ENCODE peak calls at places on chromosomes 1 and 21, in four cellular contexts. F is AG09319, O is dorsolateral prefrontal cortex, T is foreskin fibroblast. N is an unnamed sample.

GRCh38 chr1:91736146-91736998 is 149.6 kb downstream of the TGFBR3 start:
- DNase-seq in F (no peak), O (no peak), T (no peak), N (no peak)

GRCh38 chr1:15975358-15975804 is 520 bp downstream of the ZBTB17 start:
- DNase-seq in F (no peak), O (peak; percentile 84), T (peak; percentile 58), N (peak; percentile 68)

GRCh38 chr1:89974701-89975470 is 20.0 kb upstream of the ZNF326 start:
- DNase-seq in F (peak; percentile 90), O (no peak), T (peak; percentile 81), N (no peak)

GRCh38 chr21:29892379-29892778 is 47.4 kb downstream of the GRIK1 start:
- DNase-seq in F (no peak), O (no peak), T (no peak), N (no peak)

GRCh38 chr1:89962742-89963075 is 32.2 kb upstream of the ZNF326 start:
- DNase-seq in F (no peak), O (no peak), T (no peak), N (no peak)

GRCh38 chr1:212450331-212450881 is 17.7 kb downstream of the NENF start:
- DNase-seq in F (peak; percentile 44), O (no peak), T (no peak), N (no peak)

GRCh38 chr1:163799190-163799805 is 477.5 kb downstream of the NUF2 start:
- DNase-seq in F (no peak), O (no peak), T (no peak), N (no peak)

GRCh38 chr1:20141466-20141865 is 2.3 kb downstream of the PLA2G2F start:
- DNase-seq in F (no peak), O (peak; percentile 12), T (no peak), N (no peak)

GRCh38 chr1:58152709-58153108 is 393.8 kb downstream of the OMA1 start:
- DNase-seq in F (no peak), O (no peak), T (no peak), N (no peak)

GRCh38 chr1:221234821-221235220 is 355.6 kb downstream of the HLX start:
- DNase-seq in F (no peak), O (no peak), T (peak; percentile 6), N (no peak)

GRCh38 chr1:217139513-217139912 is 416.3 kb upstream of the ESRRG start:
- DNase-seq in F (no peak), O (no peak), T (no peak), N (peak; percentile 21)

GRCh38 chr1:31517301-31517700 is 59.0 kb upstream of the TINAGL1 start:
- DNase-seq in F (no peak), O (no peak), T (no peak), N (no peak)
- TF ChIP-seq CTCF in F (no peak), O (no peak), T (no peak), N (no peak)

GRCh38 chr1:205066221-205066818 is 17.9 kb downstream of the TMEM81 start:
- DNase-seq in F (no peak), O (no peak), T (no peak), N (no peak)
- TF ChIP-seq CTCF in F (no peak), O (peak; percentile 9), T (no peak), N (no peak)

GRCh38 chr1:8879348-8880067 is 1.0 kb upstream of the ENO1 start:
- DNase-seq in F (no peak), O (no peak), T (no peak), N (no peak)
- TF ChIP-seq CTCF in F (peak; percentile 2), O (peak; percentile 18), T (peak; percentile 4), N (no peak)

DNA sequence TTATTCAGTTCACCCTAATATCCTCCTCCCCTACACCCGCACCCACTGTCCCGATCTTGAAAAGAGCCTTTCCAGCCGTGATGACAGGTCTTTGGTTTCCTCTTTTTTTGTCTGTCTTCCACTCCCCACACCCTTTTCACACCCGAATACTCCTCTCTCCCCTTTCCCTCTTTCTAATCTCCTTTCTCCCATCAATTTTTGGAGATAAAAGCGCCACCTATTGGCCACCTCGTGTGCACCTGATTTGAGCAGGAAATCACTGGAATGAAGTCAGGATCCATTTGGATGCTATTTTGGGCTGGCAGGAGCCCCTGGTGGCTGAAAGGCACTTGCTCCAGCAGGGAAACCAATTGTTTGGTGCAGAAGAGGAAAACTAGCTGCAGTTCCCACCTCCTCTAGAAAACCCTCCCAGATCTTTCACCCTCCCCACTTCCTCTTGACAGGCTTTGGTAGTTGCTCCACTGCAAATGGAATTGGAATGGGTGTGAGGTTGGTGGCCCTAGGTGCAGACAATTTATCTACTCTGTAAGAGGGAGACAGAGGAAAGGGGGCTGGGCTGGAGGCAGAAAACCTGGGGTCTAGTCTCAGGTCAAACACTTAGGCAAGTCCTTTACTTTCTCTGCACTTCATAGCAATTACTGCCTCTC is 8.4 kb downstream of the FOXE3 start:
- DNase-seq in F (no peak), O (no peak), T (peak; percentile 60), N (peak; percentile 53)
- TF ChIP-seq CTCF in F (peak; percentile 86), O (peak; percentile 65), T (peak; percentile 90), N (peak; percentile 76)

DNA sequence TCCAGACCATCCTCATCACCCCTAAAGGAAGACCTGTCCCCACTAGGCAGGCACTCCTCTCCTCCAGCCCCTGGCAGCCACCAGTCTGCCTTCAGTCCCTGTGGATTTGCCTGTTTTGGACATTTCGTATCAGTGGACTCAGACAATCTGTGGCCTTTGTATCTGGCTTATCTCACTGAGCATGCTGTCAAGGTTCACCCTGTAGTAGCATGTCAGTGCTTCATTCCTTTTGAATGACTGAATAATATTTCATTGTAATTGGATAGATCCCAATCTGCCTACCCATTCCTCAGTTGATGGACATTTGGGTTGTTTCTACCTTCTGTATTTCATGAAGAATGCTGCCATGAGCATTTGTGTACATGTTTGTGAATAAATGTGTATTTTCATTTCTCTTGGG is 32.9 kb upstream of the RNF187 start:
- DNase-seq in F (no peak), O (no peak), T (no peak), N (no peak)
- TF ChIP-seq CTCF in F (no peak), O (no peak), T (no peak), N (no peak)

GRCh38 chr1:197845886-197846285 is 56.5 kb upstream of the C1orf53 start:
- DNase-seq in F (no peak), O (no peak), T (no peak), N (no peak)
- TF ChIP-seq CTCF in F (no peak), O (no peak), T (no peak), N (no peak)

GRCh38 chr1:236292425-236292824 is 10.7 kb upstream of the ERO1B start:
- DNase-seq in F (no peak), O (no peak), T (no peak), N (no peak)
- TF ChIP-seq CTCF in F (no peak), O (no peak), T (no peak), N (no peak)

DNA sequence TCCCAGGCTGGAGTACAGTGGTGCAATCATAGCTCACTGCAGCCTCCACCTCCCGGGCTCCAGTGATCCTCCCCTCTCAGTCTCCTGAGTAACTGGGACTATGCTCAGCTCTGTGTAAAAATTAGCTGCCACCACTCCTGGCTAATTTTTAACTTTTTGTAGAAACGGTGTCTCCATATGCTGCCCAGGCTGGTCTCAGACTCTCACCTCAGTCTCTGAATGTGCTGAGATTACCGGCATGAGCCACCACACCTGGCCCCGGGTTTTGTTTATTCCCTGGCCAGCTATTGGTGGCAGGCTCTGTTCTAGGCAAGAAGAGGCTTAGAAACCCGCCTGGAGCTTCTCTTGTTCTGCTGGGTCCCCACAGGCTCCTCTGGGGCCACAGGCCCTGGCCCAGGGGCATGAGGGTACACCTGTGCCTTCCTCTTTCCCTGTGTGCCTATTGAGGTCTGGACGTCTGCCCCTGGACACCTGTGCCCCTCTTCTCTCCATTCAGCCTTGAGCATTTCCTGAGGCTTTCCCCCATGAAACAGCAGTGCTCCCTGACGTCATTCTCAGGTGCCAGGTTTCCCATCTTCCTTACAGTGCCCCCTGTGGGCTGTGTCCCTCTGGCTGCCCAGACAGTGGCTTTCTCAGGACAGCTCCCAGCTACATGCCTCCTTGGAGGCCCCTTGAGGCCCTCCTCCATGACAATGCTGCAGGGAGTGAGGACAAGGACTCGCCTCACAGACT is 57.5 kb downstream of the PCP4 start:
- DNase-seq in F (no peak), O (no peak), T (no peak), N (no peak)
- TF ChIP-seq CTCF in F (no peak), O (no peak), T (no peak), N (no peak)

N was measured in neural crest cell.